ENCODE peak calls at places on chromosomes 4 and X, in five cellular contexts. F is posterior cingulate gyrus, Q is memory B cell, Z is activated T-cell treated with anti-CD3 and anti-CD28 coated beads for 24 hours, H is AG04450. U is an unnamed sample.

GRCh38 chr4:179307297-179308136 is 1865.3 kb upstream of the AGA start:
- DNase-seq in F (no peak), H (peak; percentile 13), Q (no peak), Z (no peak), U (no peak)

GRCh38 chr4:111483375-111484169 is 661.7 kb upstream of the FAM241A start:
- DNase-seq in F (no peak), H (no peak), Q (no peak), Z (no peak), U (no peak)

GRCh38 chrX:11349661-11350337 is 56.6 kb downstream of the AMELX start:
- DNase-seq in H (no peak), F (no peak), Z (no peak), Q (no peak), U (no peak)

GRCh38 chr4:53306729-53307128 is 59.1 kb downstream of the SCFD2 start:
- DNase-seq in Q (no peak), H (no peak), Z (no peak), F (no peak), U (peak; percentile 91)

GRCh38 chrX:19179389-19179788 is 57.1 kb upstream of the ADGRG2 start:
- DNase-seq in F (no peak), Z (no peak), H (no peak), Q (no peak), U (no peak)

GRCh38 chrX:97199501-97199900 is 315.8 kb downstream of the RPA4 start:
- DNase-seq in H (no peak), F (no peak), Z (no peak), Q (no peak), U (no peak)

GRCh38 chr4:143085644-143086043 is 99.1 kb upstream of the USP38 start:
- DNase-seq in Z (no peak), F (no peak), Q (no peak), H (no peak), U (no peak)

GRCh38 chrX:47272013-47272408 is 39.2 kb downstream of the USP11 start:
- DNase-seq in Q (no peak), F (no peak), Z (no peak), H (no peak), U (no peak)

GRCh38 chrX:123425904-123426303 is 241.8 kb downstream of the GRIA3 start:
- DNase-seq in F (peak; percentile 8), H (no peak), Q (no peak), Z (no peak), U (no peak)

GRCh38 chr4:183350317-183351071 is 28.3 kb upstream of the CLDN24 start:
- DNase-seq in F (no peak), H (no peak), Q (no peak), Z (no peak), U (no peak)

GRCh38 chr4:7769936-7770674 is 169.6 kb downstream of the AFAP1 start:
- DNase-seq in Z (no peak), Q (no peak), F (no peak), H (no peak), U (no peak)

GRCh38 chr4:59818656-59819055 is 1381.5 kb upstream of the ADGRL3 start:
- DNase-seq in Z (no peak), Q (no peak), H (no peak), F (no peak), U (no peak)

GRCh38 chrX:26295425-26295824 is 79.5 kb downstream of the MAGEB5 start:
- DNase-seq in H (no peak), Q (no peak), F (no peak), Z (no peak), U (no peak)

GRCh38 chr4:184826315-184827266 is 823 bp upstream of the ACSL1 start:
- DNase-seq in Z (no peak), H (no peak), F (peak; percentile 24), Q (no peak), U (no peak)

GRCh38 chr4:147696866-147697265 is 12.9 kb upstream of the PRMT9 start:
- DNase-seq in Z (no peak), H (no peak), Q (no peak), F (no peak), U (no peak)

GRCh38 chrX:135707880-135708279 is 5.6 kb upstream of the CT45A1 start:
- DNase-seq in Q (no peak), Z (peak; percentile 19), F (no peak), H (no peak), U (no peak)

GRCh38 chrX:129726307-129727111 is 12.3 kb upstream of the XPNPEP2 start:
- DNase-seq in Q (no peak), F (peak; percentile 60), Z (no peak), H (no peak), U (no peak)

GRCh38 chr4:111991163-111991562 is 154.1 kb upstream of the FAM241A start:
- DNase-seq in F (no peak), Q (no peak), H (no peak), Z (no peak), U (no peak)

GRCh38 chr4:56272003-56272402 is 115.3 kb downstream of the AASDH start:
- DNase-seq in H (no peak), Q (no peak), Z (no peak), F (no peak), U (no peak)

GRCh38 chrX:22399793-22400192 is 127.1 kb downstream of the CBLL2 start:
- DNase-seq in F (no peak), Z (no peak), Q (no peak), H (no peak), U (no peak)